ENCODE peak calls at places on chromosomes 11 and 22, in ten cellular contexts. S is fibroblast of mammary gland, D is astrocyte of the spinal cord, C is tibial nerve, T is colonic mucosa, J is mammary epithelial cell, N is neural progenitor cell, Y is thoracic aorta, K is heart left ventricle, Z is IMR-90. M is an unnamed sample.

GRCh38 chr11:94272738-94273313 is 31.6 kb upstream of the IZUMO1R start:
- DNase-seq in S (no peak), D (no peak), C (no peak), T (no peak), J (no peak), N (no peak), Y (no peak), K (peak), Z (no peak), M (no peak)

GRCh38 chr22:17303840-17304779 is 65.2 kb upstream of the CECR2 start:
- DNase-seq in S (no peak), D (no peak), C (no peak), T (no peak), J (no peak), N (no peak), Y (no peak), K (no peak), Z (no peak), M (no peak)

GRCh38 chr22:43077121-43077877 is 11.9 kb downstream of the TTLL1 start:
- DNase-seq in S (no peak), D (no peak), C (no peak), T (peak), J (no peak), N (no peak), Y (no peak), K (peak), Z (no peak), M (no peak)

GRCh38 chr11:101863361-101863760 is 51.4 kb upstream of the CEP126 start:
- DNase-seq in S (peak), D (peak), C (no peak), T (no peak), J (no peak), N (no peak), Y (no peak), K (no peak), Z (peak), M (peak)

GRCh38 chr11:89405629-89406028 is 85.5 kb downstream of the NOX4 start:
- DNase-seq in S (peak), D (peak), C (no peak), T (no peak), J (peak), N (peak), Y (no peak), K (no peak), Z (no peak), M (peak)

GRCh38 chr22:24289138-24289537 is 18.5 kb downstream of the SPECC1L start:
- DNase-seq in S (peak), D (peak), C (no peak), T (no peak), J (no peak), N (no peak), Y (no peak), K (no peak), Z (peak), M (peak)

GRCh38 chr11:73192272-73192671 is 25.8 kb upstream of the P2RY2 start:
- DNase-seq in S (no peak), D (no peak), C (no peak), T (no peak), J (peak), N (no peak), Y (no peak), K (no peak), Z (no peak), M (no peak)

GRCh38 chr11:75350122-75350742 is 1.2 kb downstream of the ARRB1 start:
- DNase-seq in S (no peak), D (no peak), C (no peak), T (no peak), J (no peak), N (no peak), Y (no peak), K (no peak), Z (no peak), M (no peak)

GRCh38 chr11:65304613-65305012 is 10.1 kb upstream of the CDC42EP2 start:
- DNase-seq in S (no peak), D (no peak), C (no peak), T (no peak), J (no peak), N (no peak), Y (no peak), K (no peak), Z (no peak), M (no peak)

GRCh38 chr22:38097557-38098409 is 12.7 kb downstream of the BAIAP2L2 start:
- DNase-seq in S (peak), D (no peak), C (no peak), T (no peak), J (no peak), N (peak), Y (no peak), K (no peak), Z (peak), M (peak)

GRCh38 chr22:17369553-17370035 is 334 bp downstream of the CECR2 start:
- DNase-seq in S (no peak), D (no peak), C (no peak), T (no peak), J (no peak), N (peak), Y (no peak), K (peak), Z (no peak), M (no peak)

GRCh38 chr11:12704049-12704448 is 29.8 kb downstream of the TEAD1 start:
- DNase-seq in S (no peak), D (peak), C (no peak), T (no peak), J (peak), N (no peak), Y (no peak), K (no peak), Z (peak), M (peak)

GRCh38 chr11:75815345-75815983 is 454 bp downstream of the UVRAG start:
- DNase-seq in S (peak), D (peak), C (no peak), T (peak), J (no peak), N (no peak), Y (no peak), K (no peak), Z (peak), M (peak)

GRCh38 chr11:66338276-66339162 is 2.3 kb upstream of the RIN1 start:
- DNase-seq in S (no peak), D (no peak), C (no peak), T (no peak), J (no peak), N (no peak), Y (no peak), K (no peak), Z (no peak), M (no peak)

GRCh38 chr11:10350341-10350740 is 45.5 kb downstream of the ADM start:
- DNase-seq in S (peak), D (peak), C (no peak), T (no peak), J (peak), N (no peak), Y (no peak), K (no peak), Z (peak), M (peak)

GRCh38 chr11:22340803-22341581 is 2.8 kb downstream of the SLC17A6 start:
- DNase-seq in S (no peak), D (no peak), C (no peak), T (no peak), J (no peak), N (peak), Y (no peak), K (no peak), Z (no peak), M (no peak)

GRCh38 chr11:133306019-133306418 is 226.3 kb downstream of the OPCML start:
- DNase-seq in S (no peak), D (no peak), C (no peak), T (no peak), J (peak), N (peak), Y (no peak), K (no peak), Z (no peak), M (no peak)

GRCh38 chr11:130448416-130449068 is at the start of gene ADAMTS15:
- DNase-seq in S (peak), D (peak), C (peak), T (peak), J (peak), N (peak), Y (no peak), K (peak), Z (peak), M (peak)

GRCh38 chr11:62472063-62472884 is 53.4 kb downstream of the SCGB1A1 start:
- DNase-seq in S (peak), D (peak), C (no peak), T (no peak), J (peak), N (no peak), Y (no peak), K (no peak), Z (peak), M (peak)

GRCh38 chr11:72676874-72677341 is 2.7 kb upstream of the PDE2A start:
- DNase-seq in S (peak), D (peak), C (peak), T (peak), J (peak), N (peak), Y (no peak), K (peak), Z (peak), M (peak)

GRCh38 chr11:133832096-133833081 is 12.9 kb downstream of the SPATA19 start:
- DNase-seq in S (no peak), D (no peak), C (no peak), T (no peak), J (no peak), N (no peak), Y (no peak), K (no peak), Z (no peak), M (no peak)

GRCh38 chr22:43376765-43377485 is 33.8 kb upstream of the SCUBE1 start:
- DNase-seq in S (no peak), D (no peak), C (no peak), T (no peak), J (no peak), N (no peak), Y (no peak), K (no peak), Z (no peak), M (peak)

GRCh38 chr11:31805037-31805628 is 6.0 kb downstream of the PAX6 start:
- DNase-seq in S (no peak), D (no peak), C (no peak), T (no peak), J (no peak), N (peak), Y (no peak), K (no peak), Z (no peak), M (no peak)

GRCh38 chr11:33536178-33536577 is 164.4 kb downstream of the C11orf91 start:
- DNase-seq in S (no peak), D (no peak), C (no peak), T (no peak), J (no peak), N (no peak), Y (no peak), K (no peak), Z (no peak), M (no peak)

GRCh38 chr11:61004037-61004641 is 32.7 kb downstream of the CD6 start:
- DNase-seq in S (peak), D (peak), C (no peak), T (no peak), J (no peak), N (no peak), Y (no peak), K (no peak), Z (peak), M (peak)

GRCh38 chr11:132158696-132159095 is 788.3 kb downstream of the NTM start:
- DNase-seq in S (peak), D (peak), C (no peak), T (no peak), J (peak), N (no peak), Y (no peak), K (no peak), Z (peak), M (no peak)

GRCh38 chr22:50696251-50696798 is 23.7 kb downstream of the SHANK3 start:
- DNase-seq in S (no peak), D (no peak), C (no peak), T (no peak), J (peak), N (no peak), Y (no peak), K (no peak), Z (no peak), M (no peak)
- H3K4me3 ChIP-seq in S (no peak), D (no peak), C (no peak), T (no peak), J (no peak), N (no peak), Y (no peak), K (peak), Z (no peak), M (no peak)

DNA sequence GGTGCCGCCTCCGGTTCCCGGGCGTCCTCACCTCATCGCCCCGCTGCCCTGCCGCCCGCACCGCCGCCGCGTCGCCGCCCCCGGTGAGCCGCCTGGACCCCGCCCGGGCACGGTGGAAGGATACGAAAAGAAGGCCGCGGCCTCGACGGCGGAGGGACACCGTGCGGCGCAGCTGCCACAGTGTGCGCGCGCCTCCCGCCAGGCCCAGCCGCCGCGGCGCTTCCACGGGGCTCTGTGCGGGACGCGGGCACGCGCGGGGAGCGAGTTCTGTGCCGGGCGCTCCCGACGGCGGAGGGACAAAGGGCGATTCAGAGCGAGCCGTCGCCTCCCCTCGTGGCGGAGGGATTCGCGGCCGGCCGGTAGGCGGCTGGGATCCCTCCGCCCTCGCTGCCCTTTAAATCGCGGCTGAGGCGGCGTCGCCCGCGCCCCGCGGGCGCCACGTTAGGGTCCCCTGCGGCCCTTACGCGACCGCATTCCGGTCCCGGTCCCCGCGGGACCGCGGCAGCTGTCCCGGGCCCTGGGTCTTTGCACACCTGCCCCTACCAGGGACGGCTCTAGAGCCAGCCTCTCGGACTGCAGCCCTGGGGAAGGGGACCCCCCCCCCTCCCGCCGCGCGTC is 568 bp upstream of the KMT5B start:
- DNase-seq in S (peak), D (peak), C (peak), T (peak), J (peak), N (peak), Y (peak), K (peak), Z (peak), M (peak)
- TF ChIP-seq CTCF in S (no peak), D (no peak), C (peak), T (no peak), J (no peak), N (peak), Y (no peak), K (peak), Z (no peak), M (peak)

GRCh38 chr11:115415939-115416338 is 88.3 kb downstream of the CADM1 start:
- DNase-seq in S (no peak), D (no peak), C (no peak), T (no peak), J (no peak), N (no peak), Y (no peak), K (no peak), Z (no peak), M (no peak)
- H3K4me3 ChIP-seq in S (no peak), D (no peak), C (no peak), T (no peak), J (no peak), N (no peak), Y (no peak), K (no peak), Z (no peak), M (no peak)

GRCh38 chr11:17529814-17530162 is 14.4 kb downstream of the USH1C start:
- DNase-seq in S (no peak), D (no peak), C (no peak), T (no peak), J (no peak), N (peak), Y (no peak), K (peak), Z (no peak), M (no peak)
- TF ChIP-seq CTCF in S (no peak), D (no peak), C (no peak), T (no peak), J (no peak), N (no peak), Y (no peak), K (no peak), Z (no peak), M (no peak)

GRCh38 chr22:39462443-39463147 is 5.8 kb downstream of the MGAT3 start:
- DNase-seq in S (no peak), D (no peak), C (no peak), T (no peak), J (no peak), N (peak), Y (no peak), K (peak), Z (no peak), M (no peak)
- H3K4me3 ChIP-seq in S (no peak), D (no peak), C (no peak), T (no peak), J (no peak), N (no peak), Y (no peak), K (no peak), Z (no peak), M (no peak)

GRCh38 chr11:43418197-43418596 is 59.5 kb downstream of the TTC17 start:
- DNase-seq in S (no peak), D (no peak), C (no peak), T (no peak), J (no peak), N (no peak), Y (no peak), K (no peak), Z (no peak), M (no peak)

GRCh38 chr11:43419460-43419859 is 60.7 kb downstream of the TTC17 start:
- DNase-seq in S (peak), D (peak), C (no peak), T (peak), J (peak), N (peak), Y (no peak), K (no peak), Z (peak), M (peak)
- TF ChIP-seq CTCF in S (peak), D (peak), C (peak), T (peak), J (peak), N (peak), Y (peak), K (peak), Z (peak), M (peak)

GRCh38 chr11:122747358-122747757 is 90.9 kb upstream of the CRTAM start:
- DNase-seq in S (no peak), D (peak), C (no peak), T (no peak), J (no peak), N (no peak), Y (no peak), K (no peak), Z (peak), M (peak)

GRCh38 chr11:122746611-122747305 is 91.2 kb downstream of the UBASH3B start:
- DNase-seq in S (no peak), D (no peak), C (no peak), T (no peak), J (no peak), N (no peak), Y (no peak), K (no peak), Z (no peak), M (no peak)

GRCh38 chr11:122751298-122752070 is 86.8 kb upstream of the CRTAM start:
- DNase-seq in S (peak), D (peak), C (no peak), T (no peak), J (peak), N (no peak), Y (no peak), K (no peak), Z (peak), M (peak)

GRCh38 chr11:122750047-122750446 is 88.3 kb upstream of the CRTAM start:
- DNase-seq in S (no peak), D (no peak), C (no peak), T (no peak), J (no peak), N (no peak), Y (no peak), K (no peak), Z (no peak), M (no peak)

DNA sequence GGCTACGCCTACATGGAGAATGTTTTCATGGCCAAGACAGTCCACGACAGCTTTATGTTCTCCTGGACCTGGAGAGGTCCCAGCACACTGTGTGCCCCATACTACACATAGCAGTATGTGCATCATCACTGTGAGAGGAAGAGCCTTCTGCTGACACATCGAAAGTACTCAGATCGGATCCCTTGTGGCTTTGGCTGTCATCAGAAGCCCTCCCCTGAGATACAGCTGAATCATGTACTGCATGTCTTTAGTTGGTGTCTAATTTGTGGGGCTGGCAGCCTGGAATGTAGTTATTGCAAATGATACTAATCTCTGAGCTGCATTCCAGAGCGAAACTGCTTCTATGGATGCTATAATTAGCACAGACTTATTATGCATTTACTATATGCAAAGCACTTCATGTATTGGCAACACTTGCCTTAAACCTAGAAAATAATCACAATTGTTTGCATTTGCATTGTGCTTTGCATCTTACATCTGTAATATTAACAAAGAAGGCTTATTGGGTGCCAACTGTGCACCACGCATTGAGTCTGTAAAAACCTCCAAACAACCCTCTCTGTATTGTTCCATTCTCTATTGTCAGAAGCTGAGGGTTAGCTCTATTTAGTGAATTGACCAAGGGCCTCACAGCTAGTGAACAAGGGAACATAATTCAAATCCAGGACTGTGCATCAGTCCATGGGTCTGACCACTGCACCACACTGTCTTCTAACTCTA is 89.2 kb upstream of the CRTAM start:
- DNase-seq in S (peak), D (peak), C (no peak), T (no peak), J (peak), N (no peak), Y (no peak), K (no peak), Z (peak), M (peak)
- H3K4me3 ChIP-seq in S (no peak), D (no peak), C (no peak), T (no peak), J (no peak), N (no peak), Y (no peak), K (no peak), Z (no peak), M (no peak)